ENCODE peak calls at places on chromosomes 4 and X, in four cellular contexts. One of them, this sample, is unnamed.

GRCh38 chr4:123832173-123833026 is 435.8 kb downstream of the SPRY1 start:
- DNase-seq in H1: no peak
- DNase-seq in K562: no peak
- DNase-seq in GM12878: no peak
- DNase-seq in this sample: peak

GRCh38 chr4:106258145-106259045 is 57.6 kb downstream of the TBCK start:
- DNase-seq in H1: no peak
- DNase-seq in K562: no peak
- DNase-seq in GM12878: no peak
- DNase-seq in this sample: peak

GRCh38 chrX:283115-283845 is 2.1 kb downstream of the PLCXD1 start:
- DNase-seq in K562: peak
- DNase-seq in H1: peak
- DNase-seq in GM12878: peak
- DNase-seq in this sample: peak

GRCh38 chr4:130336585-130337217 is 1240.7 kb downstream of the C4orf33 start:
- DNase-seq in GM12878: no peak
- DNase-seq in H1: no peak
- DNase-seq in K562: no peak
- DNase-seq in this sample: peak

GRCh38 chr4:176642472-176642871 is 150.2 kb downstream of the VEGFC start:
- DNase-seq in GM12878: no peak
- DNase-seq in K562: no peak
- DNase-seq in H1: no peak
- DNase-seq in this sample: no peak

GRCh38 chrX:1658083-1658463 is 43.2 kb downstream of the ASMT start:
- DNase-seq in H1: no peak
- DNase-seq in K562: no peak
- DNase-seq in GM12878: no peak
- DNase-seq in this sample: no peak

GRCh38 chr4:168273838-168274237 is 44.7 kb downstream of the DDX60 start:
- DNase-seq in GM12878: no peak
- DNase-seq in K562: no peak
- DNase-seq in H1: no peak
- DNase-seq in this sample: no peak

GRCh38 chr4:140408974-140409373 is 18.5 kb downstream of the CLGN start:
- DNase-seq in K562: no peak
- DNase-seq in H1: no peak
- DNase-seq in GM12878: no peak
- DNase-seq in this sample: no peak

GRCh38 chr4:182748949-182749348 is 168.2 kb downstream of the DCTD start:
- DNase-seq in GM12878: no peak
- DNase-seq in K562: no peak
- DNase-seq in H1: no peak
- DNase-seq in this sample: peak

GRCh38 chr4:108255203-108255747 is 86.5 kb upstream of the LEF1 start:
- DNase-seq in H1: no peak
- DNase-seq in GM12878: no peak
- DNase-seq in K562: no peak
- DNase-seq in this sample: no peak

GRCh38 chr4:15779336-15779735 is 1.2 kb downstream of the CD38 start:
- DNase-seq in GM12878: no peak
- DNase-seq in K562: no peak
- DNase-seq in H1: peak
- DNase-seq in this sample: peak

GRCh38 chr4:173319696-173320095 is 14.5 kb downstream of the HMGB2 start:
- DNase-seq in GM12878: no peak
- DNase-seq in K562: no peak
- DNase-seq in H1: no peak
- DNase-seq in this sample: peak

GRCh38 chr4:23839279-23839678 is 50.6 kb downstream of the PPARGC1A start:
- DNase-seq in H1: no peak
- DNase-seq in GM12878: no peak
- DNase-seq in K562: no peak
- DNase-seq in this sample: no peak

GRCh38 chr4:74790652-74791051 is 3.7 kb downstream of the BTC start:
- DNase-seq in H1: no peak
- DNase-seq in K562: no peak
- DNase-seq in GM12878: no peak
- DNase-seq in this sample: no peak

GRCh38 chrX:138871739-138872138 is 160.2 kb upstream of the FGF13 start:
- DNase-seq in H1: no peak
- DNase-seq in K562: no peak
- DNase-seq in GM12878: no peak
- DNase-seq in this sample: no peak

GRCh38 chr4:111793686-111794085 is 351.6 kb upstream of the FAM241A start:
- DNase-seq in H1: no peak
- DNase-seq in GM12878: no peak
- DNase-seq in K562: no peak
- DNase-seq in this sample: no peak

GRCh38 chrX:122188751-122189150 is 995.3 kb upstream of the GRIA3 start:
- DNase-seq in GM12878: no peak
- DNase-seq in H1: no peak
- DNase-seq in K562: no peak
- DNase-seq in this sample: no peak

GRCh38 chrX:77451041-77451440 is 3.9 kb downstream of the FGF16 start:
- DNase-seq in K562: no peak
- DNase-seq in GM12878: no peak
- DNase-seq in H1: no peak
- DNase-seq in this sample: peak

GRCh38 chrX:68072016-68072415 is 361.3 kb downstream of the OPHN1 start:
- DNase-seq in K562: no peak
- DNase-seq in H1: no peak
- DNase-seq in GM12878: no peak
- DNase-seq in this sample: peak

GRCh38 chr4:30756553-30756952 is 36.4 kb downstream of the PCDH7 start:
- DNase-seq in GM12878: no peak
- DNase-seq in K562: no peak
- DNase-seq in H1: no peak
- DNase-seq in this sample: no peak

GRCh38 chr4:30753316-30753715 is 33.1 kb downstream of the PCDH7 start:
- DNase-seq in GM12878: no peak
- DNase-seq in H1: no peak
- DNase-seq in K562: no peak
- DNase-seq in this sample: peak

GRCh38 chr4:89681219-89681618 is 155.7 kb downstream of the SNCA start:
- DNase-seq in K562: no peak
- DNase-seq in GM12878: no peak
- DNase-seq in H1: peak
- DNase-seq in this sample: no peak

GRCh38 chr4:76011700-76012387 is 4.5 kb upstream of the CXCL9 start:
- DNase-seq in K562: no peak
- DNase-seq in H1: peak
- DNase-seq in GM12878: peak
- DNase-seq in this sample: peak

GRCh38 chrX:50700921-50701320 is 113.1 kb downstream of the SHROOM4 start:
- DNase-seq in GM12878: no peak
- DNase-seq in H1: no peak
- DNase-seq in K562: no peak
- DNase-seq in this sample: no peak

GRCh38 chr4:7157666-7158065 is 34.7 kb upstream of the SORCS2 start:
- DNase-seq in GM12878: no peak
- DNase-seq in K562: no peak
- DNase-seq in H1: no peak
- DNase-seq in this sample: no peak

GRCh38 chrX:69535661-69536060 is 31.5 kb downstream of the NALF2 start:
- DNase-seq in GM12878: no peak
- DNase-seq in H1: no peak
- DNase-seq in K562: no peak
- DNase-seq in this sample: no peak

GRCh38 chrX:69539437-69539836 is 35.3 kb downstream of the NALF2 start:
- DNase-seq in K562: no peak
- DNase-seq in H1: no peak
- DNase-seq in GM12878: no peak
- DNase-seq in this sample: no peak

GRCh38 chrX:69541959-69542358 is 37.8 kb downstream of the NALF2 start:
- DNase-seq in GM12878: no peak
- DNase-seq in H1: no peak
- DNase-seq in K562: no peak
- DNase-seq in this sample: no peak

GRCh38 chrX:69543572-69543971 is 39.4 kb downstream of the NALF2 start:
- DNase-seq in GM12878: no peak
- DNase-seq in H1: no peak
- DNase-seq in K562: no peak
- DNase-seq in this sample: no peak

GRCh38 chrX:69538321-69538876 is 34.3 kb downstream of the NALF2 start:
- DNase-seq in GM12878: no peak
- DNase-seq in H1: peak
- DNase-seq in K562: peak
- DNase-seq in this sample: peak
- TF ChIP-seq CHD1 in GM12878: no peak
- TF ChIP-seq CHD1 in H1: no peak
- TF ChIP-seq CHD1 in K562: no peak
- TF ChIP-seq CHD1 in this sample: no peak

GRCh38 chrX:151871244-151871643 is 41.4 kb upstream of the MAGEA4 start:
- DNase-seq in H1: no peak
- DNase-seq in K562: no peak
- DNase-seq in GM12878: no peak
- DNase-seq in this sample: peak
- TF ChIP-seq CHD1 in H1: no peak
- TF ChIP-seq CHD1 in K562: no peak
- TF ChIP-seq CHD1 in GM12878: no peak
- TF ChIP-seq CHD1 in this sample: no peak

GRCh38 chrX:42944381-42944998 is 166.5 kb upstream of the PPP1R2C start:
- DNase-seq in H1: no peak
- DNase-seq in K562: no peak
- DNase-seq in GM12878: no peak
- DNase-seq in this sample: no peak
- TF ChIP-seq CHD1 in H1: no peak
- TF ChIP-seq CHD1 in K562: no peak
- TF ChIP-seq CHD1 in GM12878: no peak
- TF ChIP-seq CHD1 in this sample: no peak

GRCh38 chr4:169309326-169309967 is 38.7 kb upstream of the SH3RF1 start:
- DNase-seq in K562: no peak
- DNase-seq in H1: no peak
- DNase-seq in GM12878: no peak
- DNase-seq in this sample: no peak
- TF ChIP-seq CHD1 in K562: no peak
- TF ChIP-seq CHD1 in H1: no peak
- TF ChIP-seq CHD1 in GM12878: no peak
- TF ChIP-seq CHD1 in this sample: no peak